ENCODE peak calls at places on chromosomes 12 and 14, in six cellular contexts. Y, K, N, L, V and H are unnamed samples.

GRCh38 chr12:49580572-49581535 is 12.9 kb upstream of the MCRS1 start:
- DNase-seq in Y (peak), K (peak), V (peak), N (peak), L (peak), H (peak)

GRCh38 chr12:67366530-67367196 is 97.5 kb downstream of the CAND1 start:
- DNase-seq in K (no peak), Y (no peak), N (no peak), L (peak), V (no peak), H (no peak)

GRCh38 chr14:35989736-35990135 is 163.6 kb downstream of the BRMS1L start:
- DNase-seq in Y (no peak), K (no peak), N (no peak), V (no peak), L (no peak), H (no peak)

GRCh38 chr14:90555126-90556049 is 158.6 kb downstream of the CALM1 start:
- DNase-seq in N (no peak), Y (no peak), V (no peak), K (no peak), L (no peak), H (no peak)

GRCh38 chr12:113236539-113237354 is 15.5 kb downstream of the TPCN1 start:
- DNase-seq in L (no peak), Y (no peak), K (no peak), V (no peak), N (no peak), H (no peak)

GRCh38 chr12:30843211-30843610 is 83.3 kb upstream of the TSPAN11 start:
- DNase-seq in V (no peak), L (no peak), Y (no peak), K (no peak), N (no peak), H (no peak)

GRCh38 chr12:94282675-94283074 is 134.3 kb downstream of the PLXNC1 start:
- DNase-seq in V (peak), L (peak), K (peak), Y (peak), N (no peak), H (no peak)

GRCh38 chr12:30847259-30847658 is 79.3 kb upstream of the TSPAN11 start:
- DNase-seq in L (peak), N (peak), Y (peak), V (no peak), K (no peak), H (peak)

GRCh38 chr14:24401810-24402702 is 3.3 kb downstream of the NYNRIN start:
- DNase-seq in L (no peak), V (no peak), N (no peak), Y (no peak), K (no peak), H (no peak)

GRCh38 chr12:54050479-54050805 is 3.2 kb upstream of the HOXC4 start:
- DNase-seq in L (no peak), N (no peak), Y (no peak), K (no peak), V (no peak), H (no peak)

GRCh38 chr14:36820111-36820709 is 158.6 kb downstream of the PAX9 start:
- DNase-seq in Y (no peak), K (no peak), N (no peak), V (no peak), L (no peak), H (no peak)

GRCh38 chr12:5905757-5906156 is 39.3 kb downstream of the ANO2 start:
- DNase-seq in L (no peak), Y (no peak), V (no peak), N (no peak), K (no peak), H (no peak)

GRCh38 chr14:77008541-77008940 is 20.0 kb downstream of the IRF2BPL start:
- DNase-seq in K (no peak), Y (no peak), V (no peak), L (no peak), N (no peak), H (no peak)